ENCODE peak calls at places on chromosome 5, in four cellular contexts. E, H, R and O are unnamed samples.

GRCh38 chr5:66742896-66743247 is 146.7 kb downstream of the MAST4 start:
- DNase-seq in E (no peak), H (no peak), R (no peak), O (no peak)

GRCh38 chr5:2903451-2904395 is 152.2 kb upstream of the IRX2 start:
- DNase-seq in E (no peak), H (no peak), R (no peak), O (no peak)

GRCh38 chr5:123610665-123611406 is 98.9 kb downstream of the CSNK1G3 start:
- DNase-seq in E (no peak), H (peak; percentile 54), R (peak; percentile 42), O (peak; percentile 54)

GRCh38 chr5:158538506-158539074 is 561.1 kb downstream of the EBF1 start:
- DNase-seq in E (peak; percentile 5), H (no peak), R (no peak), O (no peak)

GRCh38 chr5:38094889-38095288 is 163.5 kb upstream of the EGFLAM start:
- DNase-seq in E (no peak), H (no peak), R (no peak), O (no peak)

GRCh38 chr5:1217596-1218206 is 7.5 kb upstream of the SLC6A18 start:
- DNase-seq in E (no peak), H (no peak), R (no peak), O (no peak)

GRCh38 chr5:58136416-58136815 is 323.5 kb downstream of the PLK2 start:
- DNase-seq in E (no peak), H (no peak), R (no peak), O (no peak)

GRCh38 chr5:32233696-32234447 is 59.8 kb upstream of the GOLPH3 start:
- DNase-seq in E (no peak), H (peak; percentile 100), R (no peak), O (no peak)

GRCh38 chr5:67795781-67796477 is 419.6 kb upstream of the PIK3R1 start:
- DNase-seq in E (no peak), H (no peak), R (no peak), O (no peak)

GRCh38 chr5:70491-70890 is 21.5 kb upstream of the PLEKHG4B start:
- DNase-seq in E (no peak), H (no peak), R (no peak), O (no peak)

GRCh38 chr5:668299-668995 is 24.7 kb downstream of the TPPP start:
- DNase-seq in E (no peak), H (no peak), R (no peak), O (no peak)

GRCh38 chr5:39624268-39624886 is 199.6 kb upstream of the DAB2 start:
- DNase-seq in E (no peak), H (peak; percentile 47), R (no peak), O (peak; percentile 58)

GRCh38 chr5:143931986-143932385 is 120.0 kb downstream of the HMHB1 start:
- DNase-seq in E (no peak), H (no peak), R (no peak), O (no peak)

GRCh38 chr5:90957906-90958305 is 399.3 kb downstream of the ADGRV1 start:
- DNase-seq in E (no peak), H (no peak), R (no peak), O (no peak)

GRCh38 chr5:157046041-157046440 is 12.9 kb downstream of the HAVCR1 start:
- DNase-seq in E (no peak), H (peak; percentile 59), R (no peak), O (peak; percentile 28)

GRCh38 chr5:78562719-78563330 is 85.7 kb downstream of the LHFPL2 start:
- DNase-seq in E (no peak), H (no peak), R (no peak), O (no peak)

GRCh38 chr5:127988149-127988755 is 95.3 kb upstream of the SLC12A2 start:
- DNase-seq in E (no peak), H (peak; percentile 10), R (no peak), O (peak; percentile 48)

GRCh38 chr5:131795879-131796792 is 681 bp downstream of the FNIP1 start:
- DNase-seq in E (no peak), H (peak; percentile 32), R (no peak), O (no peak)

GRCh38 chr5:131794596-131794995 is 2.2 kb downstream of the FNIP1 start:
- DNase-seq in E (no peak), H (no peak), R (no peak), O (no peak)

GRCh38 chr5:131792900-131793299 is 3.9 kb downstream of the FNIP1 start:
- DNase-seq in E (no peak), H (no peak), R (no peak), O (no peak)

GRCh38 chr5:131795128-131795719 is 1.6 kb downstream of the FNIP1 start:
- DNase-seq in E (no peak), H (no peak), R (no peak), O (no peak)

GRCh38 chr5:131796793-131797693 is at the start of gene FNIP1:
- DNase-seq in E (peak; percentile 88), H (peak; percentile 95), R (peak; percentile 99), O (peak; percentile 85)
- TF ChIP-seq EZH2 in E (no peak), H (no peak), R (no peak), O (no peak)

DNA sequence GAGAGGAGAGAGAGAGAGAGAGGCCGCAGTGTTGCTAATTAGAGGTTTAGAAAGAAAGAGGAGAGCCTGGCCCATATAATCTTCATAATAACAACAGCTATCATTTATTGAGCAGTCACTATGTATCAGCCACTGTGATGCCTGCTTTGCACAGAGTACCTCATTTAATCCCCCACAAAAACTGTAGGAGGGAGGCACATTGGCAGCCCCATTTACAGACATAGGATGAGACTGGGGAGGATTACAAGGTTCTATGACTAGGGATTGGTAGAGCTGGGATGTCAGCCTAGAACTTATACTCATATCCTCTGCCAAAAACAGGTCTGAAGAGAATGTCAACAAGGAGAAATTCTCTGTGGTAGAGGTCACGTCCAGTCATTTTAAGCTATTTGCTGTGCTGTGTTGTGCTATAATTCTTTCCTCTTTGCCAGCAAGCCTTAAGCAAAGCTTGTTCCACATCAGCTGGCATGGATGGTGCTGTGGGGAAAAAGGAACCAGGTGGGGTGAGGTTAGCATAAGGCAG is 6.7 kb upstream of the GCNT4 start:
- DNase-seq in E (no peak), H (no peak), R (no peak), O (no peak)
- TF ChIP-seq FOSL1 in E (no peak), H (no peak), R (no peak), O (no peak)

DNA sequence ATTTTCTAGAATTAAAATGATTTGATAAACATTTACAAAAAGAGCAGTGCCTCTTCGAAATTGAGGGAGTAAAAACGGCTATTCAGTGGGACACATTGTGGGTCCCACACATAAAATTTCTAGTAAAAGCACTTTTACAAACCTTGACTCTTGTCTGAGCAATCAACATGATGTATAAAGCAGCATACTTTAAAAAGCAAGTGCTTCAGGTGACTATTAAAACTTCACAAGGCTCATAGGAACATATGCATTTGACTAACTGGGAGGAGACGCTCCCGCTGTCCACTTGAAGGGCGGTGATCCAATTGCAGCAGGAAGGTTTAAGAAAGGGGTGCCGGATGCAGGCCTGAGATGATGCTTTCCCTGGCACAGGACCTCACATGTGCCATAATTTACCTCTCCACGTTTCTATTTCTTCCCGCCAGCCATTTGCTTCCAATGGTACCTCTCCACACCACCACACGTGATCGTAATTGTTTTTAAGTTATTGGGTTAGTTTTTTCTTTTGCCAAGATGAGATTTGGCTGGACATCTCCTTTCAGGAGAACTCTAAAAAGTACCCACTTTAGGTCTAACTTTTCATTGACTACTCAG is 1.8 kb downstream of the MCTP1 start:
- DNase-seq in E (no peak), H (no peak), R (no peak), O (no peak)
- TF ChIP-seq EZH2 in E (no peak), H (no peak), R (no peak), O (no peak)

GRCh38 chr5:30194595-30194994 is 998.9 kb upstream of the CDH6 start:
- DNase-seq in E (no peak), H (no peak), R (no peak), O (no peak)

GRCh38 chr5:30197662-30198061 is 995.8 kb upstream of the CDH6 start:
- DNase-seq in E (no peak), H (no peak), R (no peak), O (no peak)
- TF ChIP-seq FOSL1 in E (no peak), H (no peak), R (no peak), O (no peak)